ENCODE peak calls at places on chromosomes 12 and 14, in seven cellular contexts. G is WTC11; Z is activated CD4-positive, alpha-beta T cell treated with anti-CD3 and anti-CD28 coated beads, Interleukin-2, amount 50 U/mL, for 1 hour; O is amygdala; Y is glutamatergic neuron; P is A549; T is AG04450. R is an unnamed sample.

GRCh38 chr14:57391609-57392195 is 1.3 kb downstream of the NAA30 start:
- DNase-seq in G (no peak), Z (no peak), O (no peak), Y (no peak), P (no peak), T (no peak), R (no peak)

GRCh38 chr12:50062733-50063452 is 5.5 kb downstream of the ASIC1 start:
- DNase-seq in G (no peak), Z (no peak), O (peak), Y (peak), P (no peak), T (no peak), R (no peak)

GRCh38 chr14:101103321-101103901 is 199.9 kb upstream of the RTL1 start:
- DNase-seq in G (no peak), Z (no peak), O (no peak), Y (no peak), P (no peak), T (no peak), R (no peak)

GRCh38 chr14:36553650-36554260 is 28.7 kb downstream of the NKX2-8 start:
- DNase-seq in G (no peak), Z (no peak), O (no peak), Y (no peak), P (peak), T (peak), R (no peak)

GRCh38 chr12:15712823-15713663 is 76.1 kb downstream of the EPS8 start:
- DNase-seq in G (no peak), Z (no peak), O (no peak), Y (no peak), P (peak), T (no peak), R (no peak)

GRCh38 chr12:124837958-124838803 is 25.5 kb downstream of the SCARB1 start:
- DNase-seq in G (no peak), Z (no peak), O (peak), Y (no peak), P (peak), T (peak), R (peak)

GRCh38 chr12:69844416-69844815 is 19.4 kb downstream of the MYRFL start:
- DNase-seq in G (no peak), Z (no peak), O (no peak), Y (no peak), P (no peak), T (no peak), R (no peak)

GRCh38 chr12:64679487-64679983 is 69.2 kb downstream of the RASSF3 start:
- DNase-seq in G (no peak), Z (peak), O (no peak), Y (no peak), P (peak), T (no peak), R (no peak)

GRCh38 chr12:109625131-109625559 is 51.6 kb downstream of the MVK start:
- DNase-seq in G (no peak), Z (no peak), O (peak), Y (no peak), P (peak), T (no peak), R (peak)

GRCh38 chr14:68819260-68819691 is 26.4 kb upstream of the ZFP36L1 start:
- DNase-seq in G (peak), Z (peak), O (no peak), Y (no peak), P (peak), T (no peak), R (no peak)

GRCh38 chr14:104749111-104749649 is 3.8 kb upstream of the SIVA1 start:
- DNase-seq in G (no peak), Z (no peak), O (peak), Y (no peak), P (no peak), T (no peak), R (no peak)

GRCh38 chr12:7101047-7101693 is 7.8 kb downstream of the C1RL start:
- DNase-seq in G (no peak), Z (no peak), O (no peak), Y (no peak), P (no peak), T (no peak), R (no peak)